ENCODE peak calls at places on chromosomes 12 and 14, in eight cellular contexts. X is endodermal cell; G is heart right ventricle; Z is neuronal stem cell; N is Peyer's patch; F is tibial nerve; M is naive thymus-derived CD4-positive, alpha-beta T cell; B is body of pancreas. P is an unnamed sample.

GRCh38 chr12:67698711-67699603 is 50.4 kb downstream of the DYRK2 start:
- DNase-seq in X (no peak), Z (no peak), N (no peak), M (peak; percentile 46), F (no peak), G (no peak), B (no peak), P (no peak)

GRCh38 chr12:1698638-1699214 is 7.9 kb downstream of the ADIPOR2 start:
- DNase-seq in M (no peak), N (no peak), G (no peak), X (no peak), Z (no peak), F (no peak), B (no peak), P (no peak)

GRCh38 chr12:19613051-19613535 is 173.8 kb downstream of the AEBP2 start:
- DNase-seq in X (no peak), N (no peak), F (no peak), B (no peak), G (no peak), M (no peak), Z (no peak), P (no peak)

GRCh38 chr12:72346331-72346944 is 74.3 kb downstream of the TRHDE start:
- DNase-seq in G (peak; percentile 20), N (no peak), B (peak; percentile 86), X (peak; percentile 96), M (no peak), Z (peak; percentile 80), F (peak; percentile 78), P (peak; percentile 57)

GRCh38 chr12:54439521-54440255 is 20.6 kb upstream of the ITGA5 start:
- DNase-seq in Z (no peak), M (peak; percentile 58), X (peak; percentile 65), F (no peak), B (no peak), N (no peak), G (peak; percentile 16), P (no peak)

GRCh38 chr12:86929962-86930361 is 673.8 kb upstream of the MGAT4C start:
- DNase-seq in G (no peak), N (no peak), M (no peak), B (no peak), Z (no peak), X (no peak), F (no peak), P (no peak)

GRCh38 chr12:94867066-94867855 is 136.2 kb downstream of the NDUFA12 start:
- DNase-seq in N (no peak), X (no peak), M (no peak), B (no peak), Z (no peak), G (no peak), F (no peak), P (no peak)

GRCh38 chr12:94712852-94713545 is 62.6 kb upstream of the TMCC3 start:
- DNase-seq in Z (no peak), M (no peak), G (no peak), F (no peak), X (no peak), B (no peak), N (no peak), P (no peak)

GRCh38 chr12:18224745-18225144 is 36.6 kb upstream of the PIK3C2G start:
- DNase-seq in M (no peak), N (no peak), B (no peak), F (no peak), G (no peak), X (no peak), Z (peak; percentile 33), P (no peak)

GRCh38 chr12:123152823-123153222 is 1.9 kb upstream of the PITPNM2 start:
- DNase-seq in M (no peak), N (no peak), F (no peak), Z (no peak), B (no peak), X (no peak), G (no peak), P (no peak)

GRCh38 chr12:4118017-4118510 is 155.5 kb upstream of the CCND2 start:
- DNase-seq in G (peak; percentile 51), X (no peak), B (peak; percentile 53), Z (no peak), M (peak; percentile 27), F (peak; percentile 53), N (peak; percentile 71), P (no peak)

GRCh38 chr12:6551063-6551461 is 4.8 kb downstream of the IFFO1 start:
- DNase-seq in N (peak; percentile 71), M (no peak), B (no peak), F (no peak), X (no peak), G (peak; percentile 67), Z (no peak), P (peak; percentile 48)

GRCh38 chr12:70049596-70050360 is 193.5 kb upstream of the CNOT2 start:
- DNase-seq in F (no peak), N (no peak), B (no peak), X (peak; percentile 56), G (no peak), M (no peak), Z (no peak), P (no peak)
- H3K27ac ChIP-seq in F (no peak overlapping the region), N (no peak overlapping the region), B (no peak overlapping the region), X (no peak overlapping the region), G (no peak overlapping the region), M (no peak overlapping the region), Z (no peak overlapping the region), P (no peak overlapping the region)

DNA sequence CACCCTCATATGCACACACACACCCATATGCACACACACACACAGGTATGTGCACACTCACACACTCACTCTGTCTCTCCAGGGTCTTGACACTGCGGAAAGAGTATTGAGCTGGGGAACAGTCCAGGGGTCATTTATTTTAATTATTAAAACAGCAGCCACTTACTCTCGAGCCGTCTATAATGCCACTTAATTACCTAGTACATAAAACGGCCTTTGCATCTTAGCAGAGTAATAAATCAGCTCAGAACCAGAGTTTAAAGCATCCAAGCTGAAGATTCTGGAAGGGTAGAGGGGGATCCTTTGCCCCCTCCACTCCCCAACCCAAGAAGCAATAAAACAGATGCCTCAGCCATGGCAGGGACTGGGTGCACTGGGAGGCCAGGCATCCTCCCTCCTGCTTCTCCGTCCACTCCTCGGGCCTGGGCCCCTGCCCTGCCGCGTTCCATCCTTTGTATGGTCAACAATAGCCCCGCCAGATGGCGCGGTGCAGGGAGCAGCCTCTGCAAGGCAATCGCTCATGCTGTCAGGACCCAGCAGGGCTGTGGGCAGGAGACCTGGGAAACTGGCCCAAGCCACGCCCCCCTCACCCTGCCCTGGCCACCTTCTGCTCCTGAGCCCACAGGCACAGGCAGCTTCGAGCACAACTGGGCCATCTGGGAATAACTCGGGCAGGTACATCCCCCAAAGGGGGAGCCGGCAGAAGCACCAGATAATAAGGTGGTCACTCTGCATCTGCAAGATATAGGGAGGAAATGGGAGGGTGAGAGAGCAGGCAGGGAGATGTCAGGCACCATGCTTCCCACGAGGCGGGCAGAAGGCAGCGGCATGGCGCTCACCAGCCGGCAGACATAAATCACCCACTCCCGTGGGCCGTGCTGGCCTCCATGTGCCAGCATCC is 40.9 kb downstream of the CCDC85C start:
- DNase-seq in X (peak; percentile 97), B (peak; percentile 95), M (no peak), F (peak; percentile 25), G (peak; percentile 79), Z (peak; percentile 82), N (peak; percentile 82), P (peak; percentile 85)
- H3K27ac ChIP-seq in X (peak overlapping the region; percentile 96), B (peak overlapping the region; percentile 88), M (no peak overlapping the region), F (no peak overlapping the region), G (peak overlapping the region; percentile 68), Z (peak overlapping the region; percentile 78), N (no peak overlapping the region), P (no peak overlapping the region)

GRCh38 chr14:103386632-103387329 is 1.6 kb downstream of the MARK3 start:
- DNase-seq in Z (no peak), B (no peak), X (no peak), N (no peak), M (no peak), F (no peak), G (no peak), P (no peak)
- H3K27ac ChIP-seq in Z (no peak overlapping the region), B (peak overlapping the region; percentile 98), X (no peak overlapping the region), N (peak overlapping the region; percentile 100), M (peak overlapping the region; percentile 90), F (peak overlapping the region; percentile 100), G (peak overlapping the region; percentile 96), P (peak overlapping the region; percentile 3)

GRCh38 chr12:26810330-26810729 is 22.7 kb downstream of the ITPR2 start:
- DNase-seq in B (peak; percentile 48), F (no peak), N (no peak), Z (no peak), M (no peak), X (peak; percentile 67), G (peak; percentile 63), P (peak; percentile 20)
- H3K27ac ChIP-seq in B (peak overlapping the region; percentile 42), F (peak overlapping the region; percentile 64), N (peak overlapping the region; percentile 20), Z (no peak overlapping the region), M (no peak overlapping the region), X (no peak overlapping the region), G (peak overlapping the region; percentile 36), P (peak overlapping the region; percentile 50)

DNA sequence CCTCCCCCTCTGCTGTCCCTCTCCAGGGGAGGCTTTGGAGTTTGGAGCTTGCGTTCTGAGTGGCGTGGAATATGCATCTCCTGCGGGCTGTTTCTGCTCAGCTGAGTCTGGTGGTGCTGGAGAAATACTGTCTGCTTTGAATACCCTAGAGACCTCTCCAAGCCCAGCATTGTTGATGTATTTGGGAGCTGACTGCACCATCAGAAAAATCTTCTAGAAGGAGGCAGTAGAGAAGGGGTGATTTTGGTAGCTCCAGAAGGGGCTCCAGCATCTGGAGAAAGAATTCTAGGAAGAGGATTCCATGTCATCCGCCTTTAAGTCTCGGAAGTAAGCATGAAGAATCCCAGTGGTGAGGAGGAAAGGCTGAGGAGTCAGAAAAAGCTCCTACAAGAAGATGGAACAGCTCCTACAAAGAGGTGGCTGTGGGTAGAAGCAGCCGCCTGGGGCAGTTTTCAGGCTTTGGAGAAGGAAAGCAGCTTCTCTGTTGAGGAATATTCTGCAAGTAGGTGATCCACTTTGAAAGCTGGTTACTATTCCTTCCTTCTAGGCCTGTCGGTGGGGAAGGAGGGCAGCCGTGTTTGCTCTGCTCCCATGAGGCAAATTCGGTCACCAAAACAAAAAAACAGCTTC is 9.7 kb downstream of the MLXIP start:
- DNase-seq in Z (no peak), F (no peak), M (no peak), G (no peak), N (no peak), X (no peak), B (no peak), P (no peak)
- H3K27ac ChIP-seq in Z (no peak overlapping the region), F (peak overlapping the region; percentile 64), M (peak overlapping the region; percentile 40), G (peak overlapping the region; percentile 54), N (peak overlapping the region; percentile 42), X (peak overlapping the region; percentile 22), B (peak overlapping the region; percentile 51), P (peak overlapping the region; percentile 44)

DNA sequence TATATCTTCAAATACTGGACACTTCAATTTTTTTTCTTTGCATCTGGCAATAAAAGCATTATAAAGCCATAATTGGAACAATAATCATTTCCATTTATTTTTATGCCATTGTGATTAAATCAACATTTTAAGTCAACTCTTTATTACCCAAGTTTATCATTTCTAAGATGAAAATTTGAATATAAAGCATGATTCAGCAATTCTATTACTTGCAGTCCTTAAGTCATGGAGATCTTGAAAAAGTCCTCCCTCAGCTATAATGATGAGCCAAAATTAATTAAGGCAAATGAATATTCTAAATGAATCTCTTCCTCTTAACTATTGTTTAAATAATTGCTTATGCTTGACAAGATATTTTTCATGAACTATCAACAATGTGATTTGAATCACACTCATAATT is 65.7 kb downstream of the LIN7A start:
- DNase-seq in G (no peak), Z (no peak), N (no peak), B (no peak), X (no peak), F (no peak), M (no peak), P (no peak)
- H3K27ac ChIP-seq in G (no peak overlapping the region), Z (no peak overlapping the region), N (no peak overlapping the region), B (no peak overlapping the region), X (no peak overlapping the region), F (no peak overlapping the region), M (no peak overlapping the region), P (no peak overlapping the region)

P was measured in substantia nigra.